ENCODE peak calls at places on chromosomes 11 and 22, in seven cellular contexts. L, J, P, V, I, E and Q are unnamed samples.

GRCh38 chr11:102608699-102609098 is 16.4 kb downstream of the MMP20 start:
- DNase-seq in L (no peak), J (no peak), P (no peak), V (no peak), I (no peak), E (no peak), Q (no peak)

GRCh38 chr22:49699928-49700498 is 127.7 kb downstream of the BRD1 start:
- DNase-seq in L (no peak), J (peak), P (no peak), V (no peak), I (no peak), E (no peak), Q (no peak)

GRCh38 chr11:24226606-24227005 is 270.2 kb upstream of the LUZP2 start:
- DNase-seq in L (no peak), J (no peak), P (no peak), V (no peak), I (no peak), E (no peak), Q (no peak)

GRCh38 chr11:132158091-132158490 is 787.7 kb downstream of the NTM start:
- DNase-seq in L (no peak), J (no peak), P (peak), V (no peak), I (no peak), E (peak), Q (peak)

GRCh38 chr22:49259870-49260615 is 567.6 kb downstream of the BRD1 start:
- DNase-seq in L (no peak), J (peak), P (no peak), V (no peak), I (no peak), E (no peak), Q (no peak)

GRCh38 chr11:43933608-43934358 is 8.7 kb upstream of the C11orf96 start:
- DNase-seq in L (no peak), J (no peak), P (no peak), V (no peak), I (peak), E (no peak), Q (no peak)

GRCh38 chr11:131746201-131746600 is 375.8 kb downstream of the NTM start:
- DNase-seq in L (no peak), J (no peak), P (no peak), V (no peak), I (no peak), E (no peak), Q (no peak)

GRCh38 chr22:40668611-40669390 is 10.5 kb upstream of the MCHR1 start:
- DNase-seq in L (no peak), J (no peak), P (no peak), V (no peak), I (peak), E (no peak), Q (no peak)

GRCh38 chr22:48820481-48821345 is 1007.0 kb downstream of the BRD1 start:
- DNase-seq in L (no peak), J (peak), P (no peak), V (no peak), I (no peak), E (no peak), Q (no peak)

GRCh38 chr11:78855146-78855545 is 280.5 kb upstream of the NARS2 start:
- DNase-seq in L (no peak), J (no peak), P (no peak), V (no peak), I (no peak), E (no peak), Q (no peak)

GRCh38 chr11:118742304-118742703 is 48.7 kb downstream of the DDX6 start:
- DNase-seq in L (no peak), J (no peak), P (no peak), V (no peak), I (no peak), E (no peak), Q (no peak)

GRCh38 chr11:6497069-6497839 is at the start of gene DNHD1:
- DNase-seq in L (no peak), J (no peak), P (no peak), V (no peak), I (no peak), E (no peak), Q (no peak)

GRCh38 chr11:104918113-104918824 is 20.0 kb upstream of the CASP12 start:
- DNase-seq in L (no peak), J (no peak), P (no peak), V (peak), I (peak), E (peak), Q (no peak)

GRCh38 chr11:111382451-111382850 is 3.4 kb upstream of the POU2AF1 start:
- DNase-seq in L (no peak), J (no peak), P (peak), V (no peak), I (no peak), E (no peak), Q (no peak)

GRCh38 chr11:130828741-130829140 is 87.5 kb downstream of the SNX19 start:
- DNase-seq in L (no peak), J (no peak), P (no peak), V (no peak), I (peak), E (no peak), Q (no peak)

GRCh38 chr11:76790251-76790650 is 7.1 kb downstream of the TSKU start:
- DNase-seq in L (no peak), J (peak), P (no peak), V (no peak), I (no peak), E (no peak), Q (no peak)

GRCh38 chr11:96278039-96278897 is 64.7 kb downstream of the MAML2 start:
- DNase-seq in L (peak), J (no peak), P (no peak), V (no peak), I (no peak), E (no peak), Q (no peak)

GRCh38 chr11:4865855-4866254 is 15.8 kb upstream of the OR51T1 start:
- DNase-seq in L (no peak), J (no peak), P (no peak), V (no peak), I (no peak), E (no peak), Q (no peak)

GRCh38 chr11:109304159-109304558 is 117.8 kb upstream of the C11orf87 start:
- DNase-seq in L (no peak), J (no peak), P (no peak), V (peak), I (peak), E (no peak), Q (no peak)

GRCh38 chr11:130202818-130203671 is 43.5 kb downstream of the ST14 start:
- DNase-seq in L (no peak), J (no peak), P (no peak), V (no peak), I (no peak), E (no peak), Q (no peak)

GRCh38 chr11:13215157-13215556 is 62.4 kb upstream of the BMAL1 start:
- DNase-seq in L (no peak), J (no peak), P (no peak), V (peak), I (peak), E (no peak), Q (no peak)

GRCh38 chr11:2592559-2593392 is 107.0 kb downstream of the KCNQ1OT1 start:
- DNase-seq in L (no peak), J (peak), P (no peak), V (no peak), I (no peak), E (no peak), Q (no peak)

GRCh38 chr11:66112041-66112491 is 42.0 kb downstream of the PACS1 start:
- DNase-seq in L (peak), J (no peak), P (peak), V (no peak), I (no peak), E (no peak), Q (no peak)

GRCh38 chr11:66107600-66108151 is 37.6 kb downstream of the PACS1 start:
- DNase-seq in L (no peak), J (no peak), P (no peak), V (no peak), I (peak), E (no peak), Q (no peak)

GRCh38 chr11:66106786-66107599 is 36.9 kb downstream of the PACS1 start:
- DNase-seq in L (no peak), J (no peak), P (no peak), V (no peak), I (no peak), E (no peak), Q (no peak)

GRCh38 chr11:66111158-66111557 is 41.1 kb downstream of the PACS1 start:
- DNase-seq in L (no peak), J (no peak), P (peak), V (no peak), I (no peak), E (no peak), Q (no peak)

DNA sequence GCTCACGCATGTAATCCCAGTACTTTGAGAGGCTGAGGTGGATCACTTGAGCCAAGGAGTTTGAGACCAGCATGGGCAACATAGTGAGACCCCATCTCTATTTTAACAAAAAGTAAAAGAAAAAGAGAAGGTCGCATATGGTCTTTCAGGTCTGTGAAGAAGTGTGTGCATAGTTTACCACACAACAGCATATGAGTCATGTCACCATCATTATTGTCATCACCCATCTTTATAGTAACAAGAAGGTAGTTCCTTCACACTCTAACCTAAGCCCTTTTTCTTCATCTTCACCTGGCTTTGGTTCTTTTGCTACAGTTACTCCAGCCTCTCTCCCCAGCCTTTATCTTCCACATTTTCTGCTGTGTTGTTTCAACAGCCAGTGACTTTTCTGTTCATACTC is 39.2 kb downstream of the PACS1 start:
- DNase-seq in L (no peak), J (no peak), P (no peak), V (no peak), I (no peak), E (no peak), Q (no peak)
- H3K4me3 ChIP-seq in L (no peak), J (no peak), P (no peak), V (no peak), I (no peak), E (no peak), Q (no peak)

GRCh38 chr11:64803163-64803845 is at the start of gene MAP4K2:
- DNase-seq in L (peak), J (peak), P (peak), V (peak), I (peak), E (peak), Q (peak)

GRCh38 chr11:64800633-64801464 is 2.2 kb downstream of the MAP4K2 start:
- DNase-seq in L (no peak), J (no peak), P (peak), V (no peak), I (no peak), E (no peak), Q (no peak)

GRCh38 chr11:64802370-64803162 is 448 bp downstream of the MAP4K2 start:
- DNase-seq in L (no peak), J (no peak), P (peak), V (no peak), I (no peak), E (peak), Q (no peak)

GRCh38 chr11:64799925-64800632 is 2.9 kb downstream of the MAP4K2 start:
- DNase-seq in L (no peak), J (no peak), P (no peak), V (no peak), I (no peak), E (no peak), Q (no peak)

GRCh38 chr11:64801591-64802369 is 1.2 kb downstream of the MAP4K2 start:
- DNase-seq in L (no peak), J (no peak), P (peak), V (no peak), I (no peak), E (no peak), Q (no peak)
- H3K4me3 ChIP-seq in L (peak), J (peak), P (peak), V (peak), I (no peak), E (no peak), Q (peak)

GRCh38 chr11:19199766-19200165 is 2.0 kb downstream of the CSRP3 start:
- DNase-seq in L (no peak), J (no peak), P (no peak), V (no peak), I (peak), E (no peak), Q (no peak)

GRCh38 chr11:19196458-19196857 is 5.3 kb downstream of the CSRP3 start:
- DNase-seq in L (no peak), J (no peak), P (no peak), V (no peak), I (no peak), E (no peak), Q (no peak)

GRCh38 chr11:19201737-19202605 is at the start of gene CSRP3:
- DNase-seq in L (no peak), J (no peak), P (no peak), V (no peak), I (peak), E (no peak), Q (no peak)

GRCh38 chr11:19200410-19201201 is 1.2 kb downstream of the CSRP3 start:
- DNase-seq in L (no peak), J (no peak), P (no peak), V (peak), I (peak), E (no peak), Q (no peak)

DNA sequence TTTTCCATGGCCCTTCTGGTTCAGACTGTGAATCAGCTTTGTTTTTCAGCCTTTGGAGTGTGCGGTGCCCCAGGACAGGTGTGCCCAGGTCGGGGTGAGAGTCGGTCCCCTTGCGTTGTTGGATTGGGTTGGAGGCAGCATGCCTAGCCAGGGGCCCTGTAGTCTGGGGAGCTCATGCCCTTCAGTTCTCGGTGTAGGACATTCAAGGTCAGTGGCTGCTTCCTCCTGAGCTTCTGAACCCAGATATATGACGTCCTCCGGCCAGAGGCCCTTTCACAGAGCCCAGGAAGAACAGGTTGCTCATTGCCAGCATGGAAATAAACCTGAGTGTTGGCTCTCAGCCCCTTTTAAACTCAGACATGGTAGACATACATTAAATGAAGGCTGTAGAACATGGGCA is 2.7 kb downstream of the CSRP3 start:
- DNase-seq in L (no peak), J (no peak), P (no peak), V (no peak), I (no peak), E (no peak), Q (no peak)
- H3K4me3 ChIP-seq in L (no peak), J (no peak), P (no peak), V (no peak), I (no peak), E (no peak), Q (no peak)

GRCh38 chr11:66904055-66904454 is 47.2 kb downstream of the LRFN4 start:
- DNase-seq in L (no peak), J (no peak), P (no peak), V (no peak), I (peak), E (no peak), Q (no peak)

GRCh38 chr11:66904981-66905521 is 48.2 kb downstream of the LRFN4 start:
- DNase-seq in L (no peak), J (no peak), P (no peak), V (no peak), I (no peak), E (no peak), Q (no peak)

GRCh38 chr11:66905631-66906030 is 48.8 kb downstream of the LRFN4 start:
- DNase-seq in L (no peak), J (no peak), P (no peak), V (no peak), I (no peak), E (no peak), Q (no peak)

GRCh38 chr11:66906077-66906929 is 49.4 kb downstream of the LRFN4 start:
- DNase-seq in L (no peak), J (no peak), P (no peak), V (no peak), I (peak), E (no peak), Q (no peak)

GRCh38 chr11:66904561-66904960 is 47.7 kb downstream of the LRFN4 start:
- DNase-seq in L (no peak), J (no peak), P (no peak), V (no peak), I (no peak), E (no peak), Q (no peak)
- H3K4me3 ChIP-seq in L (no peak), J (no peak), P (no peak), V (no peak), I (no peak), E (no peak), Q (no peak)

DNA sequence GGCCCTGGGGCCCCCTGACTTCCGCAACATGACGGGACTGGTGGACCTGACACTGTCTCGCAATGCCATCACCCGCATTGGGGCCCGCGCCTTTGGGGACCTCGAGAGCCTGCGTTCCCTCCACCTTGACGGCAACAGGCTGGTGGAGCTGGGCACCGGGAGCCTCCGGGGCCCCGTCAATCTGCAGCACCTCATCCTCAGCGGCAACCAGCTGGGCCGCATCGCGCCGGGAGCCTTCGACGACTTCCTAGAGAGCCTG is 992 bp downstream of the LRFN4 start:
- DNase-seq in L (no peak), J (no peak), P (no peak), V (no peak), I (no peak), E (no peak), Q (no peak)
- H3K4me3 ChIP-seq in L (peak), J (no peak), P (peak), V (peak), I (no peak), E (no peak), Q (peak)

GRCh38 chr22:41775338-41775737 is 25.1 kb upstream of the CCDC134 start:
- DNase-seq in L (no peak), J (no peak), P (no peak), V (no peak), I (no peak), E (no peak), Q (no peak)
- H3K4me3 ChIP-seq in L (no peak), J (no peak), P (no peak), V (no peak), I (no peak), E (no peak), Q (no peak)

GRCh38 chr11:19811391-19811790 is 98.8 kb downstream of the NAV2 start:
- DNase-seq in L (no peak), J (no peak), P (no peak), V (no peak), I (no peak), E (no peak), Q (no peak)
- H3K4me3 ChIP-seq in L (no peak), J (no peak), P (no peak), V (no peak), I (no peak), E (no peak), Q (no peak)

GRCh38 chr22:36125994-36126531 is 34.5 kb downstream of the APOL3 start:
- DNase-seq in L (no peak), J (no peak), P (no peak), V (no peak), I (no peak), E (no peak), Q (no peak)

GRCh38 chr22:36125434-36125833 is 35.1 kb downstream of the APOL3 start:
- DNase-seq in L (no peak), J (no peak), P (no peak), V (no peak), I (no peak), E (no peak), Q (no peak)

GRCh38 chr22:36123673-36124630 is 36.6 kb downstream of the APOL3 start:
- DNase-seq in L (peak), J (peak), P (peak), V (peak), I (peak), E (peak), Q (peak)
- H3K4me3 ChIP-seq in L (no peak), J (peak), P (no peak), V (peak), I (peak), E (no peak), Q (peak)

DNA sequence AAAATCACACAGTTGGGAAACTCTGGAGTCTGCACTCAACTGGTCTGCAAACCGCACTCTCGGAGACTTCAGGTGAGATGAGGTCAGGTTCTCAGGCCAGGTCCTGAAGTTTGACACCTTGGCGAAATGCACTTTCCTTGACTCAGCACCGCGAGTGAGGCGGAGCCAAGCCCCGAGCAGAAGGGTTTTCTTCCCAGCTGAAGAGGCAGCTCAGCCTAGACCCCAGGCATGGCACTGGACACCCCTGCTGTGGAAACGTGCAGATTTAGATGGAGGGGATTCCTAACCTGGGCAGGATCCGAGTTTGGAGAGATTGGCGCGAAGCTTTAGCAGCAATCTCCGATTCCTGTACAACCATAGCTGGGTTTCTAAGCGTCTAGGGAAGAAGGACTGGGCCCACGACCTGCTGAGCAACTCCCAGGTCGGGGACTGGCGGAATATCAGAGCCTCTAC is 835 bp upstream of the MYOD1 start:
- DNase-seq in L (no peak), J (no peak), P (no peak), V (no peak), I (no peak), E (no peak), Q (no peak)
- H3K4me3 ChIP-seq in L (no peak), J (no peak), P (no peak), V (no peak), I (no peak), E (no peak), Q (no peak)